ENCODE peak calls at places on chromosomes 4 and X, in ten cellular contexts. T is AG10803; B is GM23338; J is mucosa of descending colon; W is NCI-H187 treated with DMSO at 0.1 percent for 48 hours; O is posterior cingulate gyrus; V is activated naive CD8-positive, alpha-beta T cell treated with anti-CD3 and anti-CD28 coated beads, Interleukin-2, amount 50 U/mL, for 16 hours; K is stimulated activated CD8-positive, alpha-beta memory T cell treated with anti-CD3 and anti-CD28 coated beads, Interleukin-15, amount 100 ng/mL, for 24 hours; Y is astrocyte of the spinal cord; Z is PC-9. H is an unnamed sample.

GRCh38 chrX:52424658-52425057 is 55.8 kb downstream of the XAGE2 start:
- DNase-seq in T (peak; percentile 37), B (no peak), J (no peak), W (no peak), O (no peak), V (no peak), K (no peak), Y (peak; percentile 11), Z (no peak), H (no peak)

GRCh38 chr4:38805530-38806145 is 1.0 kb upstream of the TLR1 start:
- DNase-seq in T (no peak), B (no peak), J (peak; percentile 31), W (no peak), O (no peak), V (no peak), K (no peak), Y (no peak), Z (no peak), H (no peak)

GRCh38 chr4:30719363-30720020 is 677 bp upstream of the PCDH7 start:
- DNase-seq in T (peak; percentile 13), B (peak; percentile 83), J (peak; percentile 34), W (no peak), O (peak; percentile 65), V (no peak), K (no peak), Y (peak; percentile 66), Z (peak; percentile 55), H (no peak)

GRCh38 chr4:95290702-95291101 is 258.1 kb downstream of the UNC5C start:
- DNase-seq in T (no peak), B (no peak), J (no peak), W (no peak), O (no peak), V (no peak), K (no peak), Y (no peak), Z (no peak), H (no peak)

GRCh38 chr4:181301735-181302380 is 941.3 kb upstream of the TENM3 start:
- DNase-seq in T (peak; percentile 47), B (peak; percentile 83), J (peak; percentile 79), W (peak; percentile 31), O (no peak), V (no peak), K (no peak), Y (peak; percentile 2), Z (peak; percentile 20), H (no peak)

GRCh38 chrX:85590638-85591037 is 211.2 kb upstream of the POF1B start:
- DNase-seq in T (no peak), B (peak; percentile 55), J (no peak), W (no peak), O (no peak), V (no peak), K (no peak), Y (no peak), Z (no peak), H (no peak)

GRCh38 chr4:82493721-82494425 is 63.5 kb downstream of the ENOPH1 start:
- DNase-seq in T (peak; percentile 71), B (no peak), J (no peak), W (no peak), O (no peak), V (no peak), K (no peak), Y (peak; percentile 43), Z (no peak), H (no peak)

GRCh38 chr4:81607947-81608346 is 136.2 kb upstream of the RASGEF1B start:
- DNase-seq in T (no peak), B (no peak), J (no peak), W (no peak), O (no peak), V (no peak), K (no peak), Y (no peak), Z (no peak), H (no peak)

GRCh38 chr4:82428969-82429727 is 1.1 kb downstream of the HNRNPDL start:
- DNase-seq in T (peak; percentile 88), B (peak; percentile 90), J (peak; percentile 93), W (peak; percentile 78), O (peak; percentile 89), V (peak; percentile 82), K (peak; percentile 94), Y (peak; percentile 93), Z (peak; percentile 87), H (peak; percentile 84)

GRCh38 chr4:187060551-187060950 is 336.9 kb upstream of the FAT1 start:
- DNase-seq in T (no peak), B (no peak), J (no peak), W (no peak), O (no peak), V (no peak), K (no peak), Y (no peak), Z (no peak), H (no peak)

GRCh38 chrX:346034-346813 is 27.6 kb upstream of the GTPBP6 start:
- DNase-seq in T (no peak), B (peak; percentile 57), J (no peak), W (no peak), O (peak; percentile 4), V (no peak), K (no peak), Y (no peak), Z (no peak), H (no peak)

GRCh38 chr4:159227378-159227777 is 124.5 kb downstream of the RAPGEF2 start:
- DNase-seq in T (no peak), B (no peak), J (no peak), W (no peak), O (no peak), V (no peak), K (no peak), Y (no peak), Z (no peak), H (no peak)

GRCh38 chr4:87865960-87866598 is 33.3 kb downstream of the MEPE start:
- DNase-seq in T (peak; percentile 48), B (peak; percentile 80), J (no peak), W (no peak), O (no peak), V (no peak), K (no peak), Y (peak; percentile 56), Z (peak; percentile 1), H (no peak)

GRCh38 chr4:2651546-2651945 is 104.6 kb downstream of the TNIP2 start:
- DNase-seq in T (no peak), B (no peak), J (no peak), W (no peak), O (no peak), V (no peak), K (no peak), Y (no peak), Z (no peak), H (no peak)